ENCODE peak calls at places on chromosomes 16 and 17, in five cellular contexts. Y is NCI-H1092 treated with DMSO at 0.1 percent for 48 hours, H is astrocyte of the cerebellum, S is colonic mucosa, B is NCI-H69. Q is an unnamed sample.

GRCh38 chr16:27816561-27816960 is 247.0 kb downstream of the GSG1L start:
- DNase-seq in Y (no peak), H (no peak), S (no peak), B (no peak), Q (no peak)

GRCh38 chr17:33674685-33675084 is 381.6 kb upstream of the ASIC2 start:
- DNase-seq in Y (peak), H (peak), S (peak), B (peak), Q (peak)

GRCh38 chr17:68198931-68199836 is 48.7 kb upstream of the AMZ2 start:
- DNase-seq in Y (no peak), H (no peak), S (no peak), B (peak), Q (no peak)

GRCh38 chr16:48583075-48584065 is 26.6 kb downstream of the N4BP1 start:
- DNase-seq in Y (no peak), H (peak), S (no peak), B (no peak), Q (no peak)

GRCh38 chr17:67912656-67913055 is 83.6 kb downstream of the C17orf58 start:
- DNase-seq in Y (no peak), H (no peak), S (no peak), B (no peak), Q (no peak)

GRCh38 chr16:4298761-4299522 is 16.9 kb upstream of the GLIS2 start:
- DNase-seq in Y (no peak), H (no peak), S (peak), B (peak), Q (peak)

GRCh38 chr17:76737676-76738467 is at the start of gene MFSD11:
- DNase-seq in Y (peak), H (peak), S (peak), B (peak), Q (peak)

GRCh38 chr16:75415169-75415908 is 18.0 kb downstream of the CFDP1 start:
- DNase-seq in Y (no peak), H (no peak), S (no peak), B (no peak), Q (peak)

GRCh38 chr17:48566717-48567116 is 11.4 kb downstream of the HOXB4 start:
- DNase-seq in Y (no peak), H (no peak), S (no peak), B (no peak), Q (no peak)

GRCh38 chr17:9702916-9703780 is 57.8 kb downstream of the USP43 start:
- DNase-seq in Y (no peak), H (no peak), S (no peak), B (peak), Q (no peak)

GRCh38 chr17:15261063-15261817 is 3.9 kb downstream of the PMP22 start:
- DNase-seq in Y (no peak), H (no peak), S (peak), B (peak), Q (peak)

GRCh38 chr17:70886648-70887047 is 717.3 kb downstream of the KCNJ2 start:
- DNase-seq in Y (no peak), H (no peak), S (no peak), B (no peak), Q (no peak)

GRCh38 chr17:75498726-75499213 is 16.6 kb downstream of the CASKIN2 start:
- DNase-seq in Y (no peak), H (no peak), S (no peak), B (no peak), Q (no peak)

GRCh38 chr16:26666486-26666885 is 400.2 kb upstream of the C16orf82 start:
- DNase-seq in Y (no peak), H (no peak), S (no peak), B (no peak), Q (no peak)

GRCh38 chr16:65604771-65605170 is 482.9 kb upstream of the CDH11 start:
- DNase-seq in Y (no peak), H (no peak), S (no peak), B (no peak), Q (no peak)

GRCh38 chr17:43515641-43516040 is 30.5 kb downstream of the ETV4 start:
- DNase-seq in Y (peak), H (no peak), S (no peak), B (no peak), Q (no peak)

Q was measured in cardiac fibroblast.